ENCODE peak calls at places on chromosomes 2 and 18, in six cellular contexts. L is PC-3, J is neural progenitor cell, T is GM23248, A is H1, G is hepatocyte. H is an unnamed sample.
A peak's percentile ranks its signal among the peaks of the same experiment; 100 is the strongest.

GRCh38 chr2:26477911-26478253 is at the start of gene OTOF:
- DNase-seq in L (peak; percentile 14), J (no peak), T (peak; percentile 91), A (no peak), G (peak; percentile 59), H (peak; percentile 63)

GRCh38 chr2:125679903-125680302 is 976.1 kb upstream of the GYPC start:
- DNase-seq in L (no peak), J (no peak), T (no peak), A (no peak), G (peak; percentile 3), H (no peak)

GRCh38 chr2:85997016-85997970 is 108.4 kb downstream of the POLR1A start:
- DNase-seq in L (no peak), J (no peak), T (peak; percentile 70), A (no peak), G (peak; percentile 22), H (peak; percentile 45)

GRCh38 chr18:57737661-57738060 is 65.5 kb downstream of the ATP8B1 start:
- DNase-seq in L (peak; percentile 77), J (no peak), T (peak; percentile 99), A (no peak), G (peak; percentile 87), H (peak; percentile 98)

GRCh38 chr2:219308142-219309093 is 783 bp downstream of the PTPRN start:
- DNase-seq in L (peak; percentile 91), J (peak; percentile 95), T (peak; percentile 82), A (peak; percentile 97), G (peak; percentile 88), H (peak; percentile 45)

GRCh38 chr2:6343076-6343475 is 522.6 kb downstream of the CMPK2 start:
- DNase-seq in L (no peak), J (no peak), T (no peak), A (no peak), G (no peak), H (no peak)

GRCh38 chr18:79552140-79552631 is 127.4 kb upstream of the CTDP1 start:
- DNase-seq in L (no peak), J (no peak), T (no peak), A (no peak), G (no peak), H (no peak)

GRCh38 chr18:40813116-40813515 is 1141.9 kb upstream of the PIK3C3 start:
- DNase-seq in L (no peak), J (no peak), T (peak; percentile 38), A (no peak), G (no peak), H (peak; percentile 36)

GRCh38 chr2:60867848-60868247 is 13.5 kb upstream of the REL start:
- DNase-seq in L (no peak), J (no peak), T (no peak), A (no peak), G (no peak), H (no peak)

GRCh38 chr18:79507076-79507545 is 111.4 kb downstream of the NFATC1 start:
- DNase-seq in L (no peak), J (no peak), T (peak; percentile 79), A (no peak), G (no peak), H (peak; percentile 66)

GRCh38 chr2:205187731-205188130 is 494.6 kb upstream of the NRP2 start:
- DNase-seq in L (no peak), J (no peak), T (no peak), A (no peak), G (no peak), H (peak; percentile 61)

GRCh38 chr18:48659188-48660009 is 120.6 kb downstream of the CTIF start:
- DNase-seq in L (no peak), J (no peak), T (no peak), A (no peak), G (no peak), H (no peak)

GRCh38 chr2:221588306-221588985 is 16.3 kb upstream of the EPHA4 start:
- DNase-seq in L (no peak), J (no peak), T (no peak), A (no peak), G (no peak), H (no peak)

GRCh38 chr2:99806758-99807157 is 316.9 kb upstream of the REV1 start:
- DNase-seq in L (peak; percentile 94), J (no peak), T (peak; percentile 52), A (no peak), G (no peak), H (peak; percentile 81)

GRCh38 chr2:54572262-54572635 is 116.1 kb downstream of the SPTBN1 start:
- DNase-seq in L (peak; percentile 95), J (no peak), T (peak; percentile 93), A (no peak), G (peak; percentile 84), H (peak; percentile 98)

GRCh38 chr18:34631071-34631470 is 79.0 kb upstream of the DTNA start:
- DNase-seq in L (no peak), J (no peak), T (no peak), A (no peak), G (no peak), H (no peak)

GRCh38 chr2:206275274-206276160 is 1.1 kb downstream of the ZDBF2 start:
- DNase-seq in L (peak; percentile 22), J (peak; percentile 28), T (peak; percentile 53), A (no peak), G (peak; percentile 46), H (peak; percentile 44)
- TF ChIP-seq EZH2 in L (no peak), J (no peak), T (no peak), A (no peak), G (no peak), H (no peak)

DNA sequence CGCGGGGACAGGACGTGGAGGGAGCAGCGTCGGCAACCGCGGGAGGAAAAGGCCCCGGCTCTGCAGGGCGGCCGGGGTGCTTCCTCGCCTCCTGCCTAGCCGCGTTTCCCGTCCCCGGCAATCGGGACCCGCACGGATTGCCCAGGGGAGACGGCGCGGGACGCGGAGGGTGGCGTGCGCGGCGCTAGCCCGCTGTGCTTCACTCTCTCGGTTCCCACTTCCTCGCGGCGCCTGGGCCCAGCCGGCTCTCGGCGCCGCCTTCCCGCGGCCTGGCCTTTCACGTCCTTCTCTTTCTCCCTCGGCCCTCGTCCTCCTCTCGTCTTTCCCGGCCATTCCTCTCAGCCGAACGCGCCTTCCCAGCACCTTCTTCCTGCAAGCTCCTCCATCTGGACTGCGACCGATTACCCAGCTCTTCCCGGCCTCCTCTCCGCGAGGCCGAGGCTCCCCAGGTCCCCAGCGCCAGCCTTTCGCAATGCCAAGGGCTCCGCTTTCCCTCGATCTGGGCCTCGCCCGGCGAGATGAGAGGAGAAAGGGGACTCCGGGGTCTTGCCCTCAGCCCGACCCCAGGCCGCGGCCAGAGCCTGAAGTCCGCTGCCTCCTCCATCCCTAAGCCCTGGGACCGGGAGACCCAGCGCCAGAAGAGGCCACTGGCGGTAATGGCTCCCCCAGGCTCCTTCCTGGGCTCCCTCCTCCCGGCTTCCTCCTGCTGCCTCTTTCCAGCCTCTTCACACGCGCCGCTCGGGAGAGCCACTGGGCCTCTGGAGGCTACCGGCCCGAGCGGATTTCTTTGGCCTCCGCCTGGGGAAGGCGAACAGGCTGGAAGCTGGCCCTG is 34.2 kb upstream of the ATP6V1B1 start:
- DNase-seq in L (no peak), J (peak; percentile 76), T (peak; percentile 62), A (peak; percentile 83), G (peak; percentile 15), H (peak; percentile 31)
- H3K4me2 ChIP-seq in L (peak overlapping the region; percentile 91), J (peak overlapping the region; percentile 77), T (peak overlapping the region; percentile 82), A (peak overlapping the region; percentile 88), G (peak overlapping the region; percentile 94), H (peak overlapping the region; percentile 90)

DNA sequence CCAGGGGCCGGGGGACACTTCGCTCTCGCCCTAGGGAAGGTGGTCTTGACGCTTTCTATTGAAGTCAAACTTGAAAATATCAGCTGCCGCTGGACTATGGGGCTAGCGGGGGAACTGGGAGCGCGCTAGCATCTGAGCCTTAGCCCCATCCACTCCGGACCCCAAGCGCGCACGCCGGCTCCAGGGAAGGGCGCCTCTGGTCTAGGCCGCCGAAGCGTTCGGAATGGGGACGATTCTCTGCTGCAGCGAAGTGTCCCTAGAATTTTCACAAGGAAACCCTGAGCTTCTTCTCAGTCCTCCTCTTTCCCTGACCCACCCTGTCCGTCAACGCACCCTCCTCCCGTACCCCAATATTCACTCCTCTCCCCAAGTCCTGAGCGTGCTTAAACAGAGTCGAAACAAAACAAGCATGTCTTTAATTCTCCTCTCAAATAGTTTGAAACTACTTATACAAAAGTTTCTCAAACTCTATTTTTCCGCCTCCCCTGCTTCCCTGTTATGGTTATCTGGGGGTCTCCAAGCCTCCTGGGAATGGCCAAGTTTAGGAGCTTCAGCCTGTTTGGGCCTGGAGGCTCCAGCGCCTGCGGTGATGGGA is 5.0 kb downstream of the RAX start:
- DNase-seq in L (no peak), J (peak; percentile 20), T (no peak), A (no peak), G (no peak), H (no peak)
- TF ChIP-seq EZH2 in L (no peak), J (no peak), T (no peak), A (peak; percentile 98), G (peak; percentile 94), H (peak; percentile 96)

GRCh38 chr2:102226612-102227351 is 40.0 kb downstream of the IL1RL2 start:
- DNase-seq in L (peak; percentile 45), J (peak; percentile 1), T (peak; percentile 56), A (no peak), G (no peak), H (no peak)

GRCh38 chr2:102233132-102233884 is 46.5 kb downstream of the IL1RL2 start:
- DNase-seq in L (no peak), J (no peak), T (no peak), A (peak; percentile 58), G (no peak), H (no peak)

GRCh38 chr2:102230410-102230909 is 43.6 kb downstream of the IL1RL2 start:
- DNase-seq in L (no peak), J (no peak), T (no peak), A (no peak), G (no peak), H (no peak)

GRCh38 chr2:102226171-102226570 is 39.3 kb downstream of the IL1RL2 start:
- DNase-seq in L (no peak), J (peak; percentile 0), T (no peak), A (no peak), G (no peak), H (no peak)

DNA sequence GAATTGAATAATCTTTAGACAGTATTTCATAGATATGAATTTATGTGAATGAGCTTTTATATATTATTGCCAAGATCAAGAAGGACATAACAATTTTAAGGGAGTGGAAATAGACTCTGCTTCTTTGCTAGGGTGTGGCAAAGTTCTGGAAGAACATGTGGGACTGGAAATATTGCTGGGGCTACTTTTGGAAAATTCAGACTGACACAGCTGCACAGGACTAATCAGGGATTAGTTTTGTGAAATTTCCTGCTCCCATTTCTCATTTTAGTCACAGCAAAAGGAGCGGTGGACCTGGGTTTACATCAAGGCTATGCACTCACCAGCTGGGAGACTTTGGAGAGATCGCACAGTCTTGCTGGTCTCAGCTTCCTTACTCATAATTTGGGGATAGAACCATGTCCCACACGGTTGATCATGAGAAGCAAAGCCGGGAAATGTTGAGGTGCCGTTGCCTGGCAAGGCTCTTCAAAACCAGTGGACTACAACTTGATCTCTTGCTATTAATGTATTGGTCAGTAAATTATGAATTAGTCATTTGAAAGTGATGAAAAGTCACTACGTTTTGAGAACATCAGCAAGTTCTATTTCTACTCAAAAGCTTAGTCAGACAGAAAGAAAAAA is 42.4 kb downstream of the IL1RL2 start:
- DNase-seq in L (no peak), J (no peak), T (peak; percentile 62), A (no peak), G (no peak), H (no peak)
- H3K4me2 ChIP-seq in L (no peak overlapping the region), J (no peak overlapping the region), T (peak overlapping the region; percentile 36), A (no peak overlapping the region), G (no peak overlapping the region), H (no peak overlapping the region)

GRCh38 chr18:23137093-23137640 is 1.9 kb downstream of the CABLES1 start:
- DNase-seq in L (no peak), J (peak; percentile 36), T (no peak), A (no peak), G (no peak), H (peak; percentile 28)
- TF ChIP-seq EZH2 in L (no peak), J (peak; percentile 48), T (no peak), A (no peak), G (no peak), H (no peak)

H was measured in astrocyte.